ENCODE peak calls at places on chromosomes 4 and X, in eight cellular contexts. C is spleen, Q is Peyer's patch, D is tibial nerve, H is ovary, G is breast epithelium, E is transverse colon, Z is uterus. X is an unnamed sample. For H3K4me1, the result is how much of the 10 kb centered on the place peaks cover.

GRCh38 chrX:141732031-141732430 is 33.5 kb upstream of the SPANXD start:
- DNase-seq in C (no peak), Q (no peak), D (no peak), H (no peak), G (no peak), E (no peak), Z (no peak), X (no peak)

GRCh38 chr4:162164881-162165528 is 1.2 kb upstream of the FSTL5 start:
- DNase-seq in C (no peak), Q (no peak), D (no peak), H (no peak), G (no peak), E (no peak), Z (no peak), X (no peak)

GRCh38 chr4:74055498-74055897 is 17.0 kb upstream of the CXCL3 start:
- DNase-seq in C (no peak), Q (no peak), D (no peak), H (no peak), G (no peak), E (no peak), Z (no peak), X (no peak)

GRCh38 chrX:46649421-46650260 is 76.1 kb downstream of the CHST7 start:
- DNase-seq in C (no peak), Q (no peak), D (no peak), H (peak), G (peak), E (peak), Z (peak), X (peak)

GRCh38 chrX:118226060-118226428 is 109.4 kb upstream of the KLHL13 start:
- DNase-seq in C (no peak), Q (no peak), D (no peak), H (no peak), G (no peak), E (no peak), Z (no peak), X (no peak)

GRCh38 chr4:109816082-109816442 is 500 bp downstream of the GAR1 start:
- DNase-seq in C (peak), Q (no peak), D (no peak), H (no peak), G (no peak), E (peak), Z (no peak), X (no peak)

GRCh38 chr4:160180206-160180605 is 1077.3 kb downstream of the RAPGEF2 start:
- DNase-seq in C (no peak), Q (no peak), D (no peak), H (no peak), G (no peak), E (no peak), Z (no peak), X (no peak)

GRCh38 chr4:20354120-20354519 is 102.4 kb downstream of the SLIT2 start:
- DNase-seq in C (no peak), Q (no peak), D (no peak), H (no peak), G (no peak), E (no peak), Z (no peak), X (no peak)

GRCh38 chr4:100762738-100763137 is 244.9 kb upstream of the EMCN start:
- DNase-seq in C (no peak), Q (no peak), D (no peak), H (no peak), G (no peak), E (no peak), Z (no peak), X (no peak)

GRCh38 chr4:102518703-102519131 is 17.6 kb downstream of the NFKB1 start:
- DNase-seq in C (no peak), Q (no peak), D (no peak), H (no peak), G (no peak), E (no peak), Z (no peak), X (no peak)

GRCh38 chr4:7243609-7244342 is 51.4 kb downstream of the SORCS2 start:
- DNase-seq in C (no peak), Q (no peak), D (no peak), H (no peak), G (no peak), E (no peak), Z (no peak), X (no peak)

GRCh38 chr4:4985844-4986243 is 33.4 kb downstream of the CYTL1 start:
- DNase-seq in C (no peak), Q (no peak), D (no peak), H (no peak), G (no peak), E (no peak), Z (no peak), X (no peak)

GRCh38 chrX:103608305-103608963 is 671 bp downstream of the TCEAL3 start:
- DNase-seq in C (peak), Q (no peak), D (no peak), H (peak), G (no peak), E (no peak), Z (peak), X (no peak)

GRCh38 chr4:147866532-147867271 is 134.8 kb downstream of the ARHGAP10 start:
- DNase-seq in C (peak), Q (peak), D (peak), H (peak), G (peak), E (peak), Z (peak), X (peak)

GRCh38 chr4:106325800-106326199 is 9.4 kb downstream of the AIMP1 start:
- DNase-seq in C (no peak), Q (no peak), D (no peak), H (no peak), G (no peak), E (no peak), Z (no peak), X (no peak)

GRCh38 chr4:119518230-119518892 is 110.2 kb downstream of the PDE5A start:
- DNase-seq in C (no peak), Q (no peak), D (no peak), H (no peak), G (no peak), E (no peak), Z (no peak), X (no peak)

GRCh38 chr4:8732092-8732491 is 139.5 kb downstream of the CPZ start:
- DNase-seq in C (peak), Q (no peak), D (no peak), H (no peak), G (no peak), E (peak), Z (no peak), X (no peak)

GRCh38 chrX:56797966-56798711 is 69.1 kb downstream of the NBDY start:
- DNase-seq in C (peak), Q (peak), D (no peak), H (no peak), G (no peak), E (peak), Z (no peak), X (peak)

GRCh38 chrX:98371994-98372393 is 1488.3 kb downstream of the RPA4 start:
- DNase-seq in C (no peak), Q (no peak), D (no peak), H (no peak), G (no peak), E (no peak), Z (no peak), X (no peak)

GRCh38 chr4:179145746-179146530 is 1703.7 kb upstream of the AGA start:
- DNase-seq in C (no peak), Q (no peak), D (no peak), H (no peak), G (no peak), E (no peak), Z (no peak), X (no peak)

GRCh38 chr4:22869235-22869634 is 176.5 kb downstream of the GBA3 start:
- DNase-seq in C (no peak), Q (no peak), D (no peak), H (no peak), G (no peak), E (no peak), Z (no peak), X (no peak)

GRCh38 chr4:16195209-16195608 is 31.1 kb downstream of the TAPT1 start:
- DNase-seq in C (no peak), Q (no peak), D (no peak), H (no peak), G (no peak), E (no peak), Z (no peak), X (no peak)
- H3K4me1 ChIP-seq in C (under half), Q (under half), D (under half), H (under half), G (under half), E (under half), Z (under half), X (under half)

GRCh38 chrX:132488819-132489255 is at the start of gene MBNL3:
- DNase-seq in C (peak), Q (peak), D (no peak), H (peak), G (peak), E (peak), Z (no peak), X (peak)
- TF ChIP-seq POLR2A in C (peak), Q (no peak), D (no peak), H (no peak), G (no peak), E (no peak), Z (no peak), X (peak)

DNA sequence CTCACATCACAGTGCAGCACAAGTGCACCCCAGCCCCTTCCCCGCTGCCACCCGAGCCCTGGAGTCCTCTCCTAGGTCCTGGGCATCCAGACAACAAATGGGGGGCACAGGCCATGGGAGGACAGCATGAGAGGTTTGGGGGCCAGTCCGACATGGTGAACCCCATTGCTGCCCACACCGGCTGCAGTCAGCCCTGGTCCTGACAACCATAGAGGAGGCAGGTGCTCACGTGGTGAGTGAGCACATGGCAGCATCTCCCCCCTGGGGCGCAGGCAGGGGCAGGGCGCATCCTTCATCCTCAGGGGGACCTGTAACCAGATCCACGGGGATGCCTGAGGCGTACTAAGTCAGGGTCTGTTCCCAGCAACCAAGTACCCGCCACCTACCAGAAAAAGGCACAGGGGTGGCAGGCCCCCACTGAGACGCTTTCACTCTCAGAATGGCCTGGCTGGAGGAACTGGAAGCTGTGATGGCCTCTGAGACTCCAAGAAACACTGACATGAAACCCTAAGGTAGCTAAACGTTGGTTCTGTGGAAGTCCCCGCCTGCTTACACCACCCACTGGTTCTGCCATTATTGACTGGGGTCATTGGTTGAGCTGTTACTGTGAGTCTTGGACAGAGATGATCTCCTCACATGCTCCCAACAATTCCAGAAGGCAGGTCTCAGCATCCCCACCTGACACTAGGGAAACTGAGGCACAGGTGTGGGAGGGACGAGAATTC is 6.5 kb downstream of the ZFYVE28 start:
- DNase-seq in C (no peak), Q (no peak), D (no peak), H (no peak), G (no peak), E (no peak), Z (no peak), X (no peak)
- H3K4me1 ChIP-seq in C (under half), Q (under half), D (under half), H (under half), G (under half), E (half or more), Z (under half), X (under half)

GRCh38 chr4:770022-770421 is 55.9 kb downstream of the CPLX1 start:
- DNase-seq in C (no peak), Q (no peak), D (no peak), H (no peak), G (no peak), E (no peak), Z (no peak), X (no peak)
- TF ChIP-seq POLR2A in C (no peak), Q (no peak), D (no peak), H (no peak), G (no peak), E (no peak), Z (no peak), X (no peak)

GRCh38 chr4:176762661-176763308 is 29.9 kb downstream of the VEGFC start:
- DNase-seq in C (no peak), Q (no peak), D (no peak), H (no peak), G (no peak), E (no peak), Z (no peak), X (no peak)

GRCh38 chr4:176755624-176756023 is 37.1 kb downstream of the VEGFC start:
- DNase-seq in C (no peak), Q (no peak), D (no peak), H (no peak), G (no peak), E (no peak), Z (no peak), X (no peak)

GRCh38 chr4:176758731-176759130 is 34.0 kb downstream of the VEGFC start:
- DNase-seq in C (no peak), Q (no peak), D (no peak), H (no peak), G (no peak), E (no peak), Z (no peak), X (no peak)

GRCh38 chr4:176761872-176762271 is 30.9 kb downstream of the VEGFC start:
- DNase-seq in C (no peak), Q (no peak), D (no peak), H (no peak), G (no peak), E (no peak), Z (no peak), X (no peak)

GRCh38 chr4:176760468-176760867 is 32.3 kb downstream of the VEGFC start:
- DNase-seq in C (no peak), Q (no peak), D (no peak), H (no peak), G (no peak), E (no peak), Z (no peak), X (no peak)
- H3K4me1 ChIP-seq in C (under half), Q (under half), D (under half), H (under half), G (under half), E (under half), Z (under half), X (under half)

GRCh38 chr4:10074767-10075105 is 41.9 kb downstream of the WDR1 start:
- DNase-seq in C (no peak), Q (no peak), D (no peak), H (no peak), G (no peak), E (no peak), Z (no peak), X (no peak)

GRCh38 chr4:10077101-10077491 is 39.5 kb downstream of the WDR1 start:
- DNase-seq in C (no peak), Q (no peak), D (no peak), H (no peak), G (no peak), E (no peak), Z (no peak), X (peak)

GRCh38 chr4:10075158-10075863 is 41.3 kb downstream of the WDR1 start:
- DNase-seq in C (no peak), Q (no peak), D (no peak), H (no peak), G (no peak), E (no peak), Z (peak), X (no peak)

GRCh38 chr4:10077492-10078335 is 38.9 kb downstream of the WDR1 start:
- DNase-seq in C (no peak), Q (no peak), D (no peak), H (no peak), G (no peak), E (no peak), Z (peak), X (peak)

GRCh38 chr4:10075953-10076391 is 40.6 kb downstream of the WDR1 start:
- DNase-seq in C (no peak), Q (no peak), D (no peak), H (no peak), G (no peak), E (no peak), Z (peak), X (peak)
- TF ChIP-seq POLR2A in C (no peak), Q (no peak), D (no peak), H (no peak), G (no peak), E (no peak), Z (no peak), X (no peak)

X was measured in gastrocnemius medialis.